ENCODE peak calls at places on chromosomes 13 and 19, in seven cellular contexts. P is iris pigment epithelial cell; F is pons; O is fibroblast of the conjunctiva; L is stimulated activated CD4-positive, alpha-beta T cell treated with anti-CD3 and anti-CD28 coated beads, Interleukin-15, amount 100 ng/mL, for 1 hour; R is heart right ventricle; M is HFFc6. A is an unnamed sample.

GRCh38 chr19:51224163-51224641 is 678 bp upstream of the CD33 start:
- DNase-seq in P (no peak), F (no peak), O (no peak), L (no peak), R (no peak), M (no peak), A (no peak)

GRCh38 chr19:17504456-17504855 is 7.0 kb upstream of the PGLS start:
- DNase-seq in P (no peak), F (no peak), O (no peak), L (no peak), R (no peak), M (no peak), A (no peak)

GRCh38 chr19:8835446-8835845 is 3.3 kb downstream of the MBD3L1 start:
- DNase-seq in P (no peak), F (no peak), O (no peak), L (no peak), R (no peak), M (no peak), A (no peak)

GRCh38 chr19:7857727-7858701 is 16.2 kb downstream of the PRR36 start:
- DNase-seq in P (no peak), F (no peak), O (no peak), L (no peak), R (no peak), M (no peak), A (no peak)

GRCh38 chr13:28489536-28489935 is 5.4 kb downstream of the FLT1 start:
- DNase-seq in P (peak; percentile 86), F (no peak), O (peak; percentile 70), L (no peak), R (no peak), M (peak; percentile 46), A (peak; percentile 36)

GRCh38 chr13:35953537-35954206 is 177.5 kb downstream of the DCLK1 start:
- DNase-seq in P (peak; percentile 85), F (peak; percentile 96), O (peak; percentile 87), L (no peak), R (peak; percentile 90), M (peak; percentile 83), A (peak; percentile 2)

GRCh38 chr19:50358483-50359431 is 6.7 kb downstream of the NAPSA start:
- DNase-seq in P (no peak), F (peak; percentile 53), O (no peak), L (peak; percentile 75), R (peak; percentile 55), M (no peak), A (no peak)

GRCh38 chr13:19927117-19927734 is 31.3 kb upstream of the ZMYM2 start:
- DNase-seq in P (peak; percentile 40), F (peak; percentile 55), O (peak; percentile 9), L (no peak), R (no peak), M (peak; percentile 1), A (peak; percentile 8)

GRCh38 chr13:35524192-35524591 is 47.7 kb upstream of the MAB21L1 start:
- DNase-seq in P (no peak), F (no peak), O (no peak), L (no peak), R (no peak), M (no peak), A (no peak)

GRCh38 chr13:46154136-46154854 is 27.7 kb downstream of the LCP1 start:
- DNase-seq in P (no peak), F (no peak), O (no peak), L (no peak), R (no peak), M (no peak), A (no peak)

GRCh38 chr19:5891938-5892771 is 11.4 kb downstream of the NDUFA11 start:
- DNase-seq in P (peak; percentile 34), F (no peak), O (no peak), L (no peak), R (no peak), M (no peak), A (no peak)

GRCh38 chr13:97367427-97367826 is 66.5 kb upstream of the RAP2A start:
- DNase-seq in P (peak; percentile 76), F (peak; percentile 74), O (no peak), L (no peak), R (no peak), M (peak; percentile 86), A (no peak)

GRCh38 chr19:29667941-29668340 is 2.7 kb downstream of the PLEKHF1 start:
- DNase-seq in P (no peak), F (no peak), O (no peak), L (no peak), R (no peak), M (no peak), A (no peak)

GRCh38 chr13:72920097-72920496 is 138.2 kb downstream of the PIBF1 start:
- DNase-seq in P (no peak), F (peak; percentile 27), O (no peak), L (no peak), R (peak; percentile 53), M (peak; percentile 57), A (no peak)

GRCh38 chr13:51192348-51192747 is 29.9 kb upstream of the FAM124A start:
- DNase-seq in P (peak; percentile 6), F (no peak), O (no peak), L (no peak), R (no peak), M (no peak), A (no peak)

GRCh38 chr13:73934771-73935170 is 199.4 kb downstream of the KLF12 start:
- DNase-seq in P (no peak), F (no peak), O (no peak), L (no peak), R (no peak), M (no peak), A (no peak)

GRCh38 chr13:46143239-46143701 is 38.4 kb upstream of the CPB2 start:
- DNase-seq in P (no peak), F (no peak), O (no peak), L (no peak), R (no peak), M (no peak), A (no peak)

GRCh38 chr19:33825556-33825955 is 28.9 kb downstream of the KCTD15 start:
- DNase-seq in P (no peak), F (no peak), O (no peak), L (no peak), R (no peak), M (no peak), A (no peak)

GRCh38 chr13:51838235-51838846 is 6.6 kb downstream of the TMEM272 start:
- DNase-seq in P (peak; percentile 74), F (no peak), O (no peak), L (no peak), R (no peak), M (peak; percentile 47), A (no peak)

GRCh38 chr19:29947871-29948270 is 5.8 kb downstream of the URI1 start:
- DNase-seq in P (no peak), F (no peak), O (no peak), L (no peak), R (no peak), M (no peak), A (no peak)

GRCh38 chr19:797528-798414 is 519 bp downstream of the PTBP1 start:
- DNase-seq in P (peak; percentile 90), F (peak; percentile 71), O (peak; percentile 79), L (peak; percentile 77), R (peak; percentile 92), M (peak; percentile 76), A (peak; percentile 68)

GRCh38 chr19:7989071-7989575 is 16.3 kb downstream of the ELAVL1 start:
- DNase-seq in P (no peak), F (no peak), O (no peak), L (no peak), R (no peak), M (no peak), A (no peak)

GRCh38 chr13:50644081-50644871 is 199.2 kb downstream of the DLEU7 start:
- DNase-seq in P (peak; percentile 38), F (no peak), O (no peak), L (no peak), R (no peak), M (no peak), A (no peak)

GRCh38 chr13:99959538-99960230 is 11.9 kb downstream of the ZIC5 start:
- DNase-seq in P (peak; percentile 18), F (peak; percentile 52), O (no peak), L (no peak), R (no peak), M (no peak), A (no peak)

GRCh38 chr13:45995245-45995644 is 57.3 kb downstream of the ZC3H13 start:
- DNase-seq in P (no peak), F (no peak), O (no peak), L (no peak), R (no peak), M (no peak), A (no peak)

GRCh38 chr19:33102893-33103292 is 21.9 kb downstream of the GPATCH1 start:
- DNase-seq in P (no peak), F (no peak), O (no peak), L (no peak), R (no peak), M (no peak), A (no peak)

GRCh38 chr19:48493718-48494515 is 17.7 kb downstream of the LMTK3 start:
- DNase-seq in P (no peak), F (no peak), O (no peak), L (no peak), R (no peak), M (no peak), A (no peak)

GRCh38 chr13:80473695-80474094 is 132.8 kb upstream of the SPRY2 start:
- DNase-seq in P (peak; percentile 88), F (no peak), O (peak; percentile 92), L (no peak), R (no peak), M (no peak), A (no peak)

A was measured in Kasumi-1.